ENCODE peak calls at places on chromosomes 2 and 18, in five cellular contexts. R, U, B, H and Q are unnamed samples.

GRCh38 chr2:236061497-236061896 is 106.7 kb downstream of the GBX2 start:
- DNase-seq in R (no peak), U (no peak), B (no peak), H (no peak), Q (no peak)

GRCh38 chr2:152062130-152063091 is 36.4 kb downstream of the CACNB4 start:
- DNase-seq in R (no peak), U (peak; percentile 14), B (no peak), H (no peak), Q (no peak)

GRCh38 chr2:149556452-149556851 is 31.1 kb downstream of the MMADHC start:
- DNase-seq in R (no peak), U (no peak), B (no peak), H (no peak), Q (no peak)

GRCh38 chr18:12359515-12359927 is 17.5 kb downstream of the AFG3L2 start:
- DNase-seq in R (no peak), U (peak; percentile 63), B (no peak), H (no peak), Q (no peak)

GRCh38 chr2:65329551-65329950 is 101.9 kb downstream of the ACTR2 start:
- DNase-seq in R (no peak), U (no peak), B (no peak), H (no peak), Q (no peak)

GRCh38 chr2:56531668-56532420 is 348.1 kb downstream of the CCDC85A start:
- DNase-seq in R (no peak), U (no peak), B (no peak), H (no peak), Q (peak; percentile 45)

GRCh38 chr2:234411793-234412192 is 85.1 kb downstream of the ARL4C start:
- DNase-seq in R (no peak), U (no peak), B (no peak), H (no peak), Q (no peak)

GRCh38 chr2:205808493-205809121 is 126.3 kb downstream of the NRP2 start:
- DNase-seq in R (no peak), U (peak; percentile 70), B (no peak), H (no peak), Q (peak; percentile 78)

GRCh38 chr2:41927581-41928260 is 120.1 kb upstream of the PKDCC start:
- DNase-seq in R (no peak), U (no peak), B (no peak), H (no peak), Q (no peak)

GRCh38 chr2:37582911-37583310 is 88.5 kb downstream of the CDC42EP3 start:
- DNase-seq in R (no peak), U (no peak), B (no peak), H (peak; percentile 38), Q (no peak)